ENCODE peak calls at places on chromosomes 3 and 15, in six cellular contexts. Y is left cardiac atrium, J is iPS-NIHi11, U is HFF-Myc, Z is T47D, L is A549. T is an unnamed sample.

GRCh38 chr15:73364070-73364469 is 4.7 kb downstream of the HCN4 start:
- DNase-seq in Y (no peak), J (no peak), U (no peak), Z (no peak), L (no peak), T (no peak)

GRCh38 chr3:127761101-127761802 is 61.1 kb downstream of the MGLL start:
- DNase-seq in Y (no peak), J (no peak), U (no peak), Z (no peak), L (no peak), T (no peak)

GRCh38 chr15:39211108-39211979 is 369.5 kb upstream of the THBS1 start:
- DNase-seq in Y (no peak), J (no peak), U (no peak), Z (no peak), L (no peak), T (peak; percentile 25)

GRCh38 chr3:126343675-126344074 is 13.5 kb downstream of the KLF15 start:
- DNase-seq in Y (no peak), J (no peak), U (no peak), Z (no peak), L (no peak), T (peak; percentile 20)

GRCh38 chr3:194046995-194047681 is 88.8 kb upstream of the HES1 start:
- DNase-seq in Y (peak; percentile 71), J (no peak), U (no peak), Z (peak; percentile 31), L (no peak), T (no peak)

GRCh38 chr3:169879013-169879412 is 9.3 kb upstream of the LRRC31 start:
- DNase-seq in Y (no peak), J (no peak), U (no peak), Z (no peak), L (no peak), T (no peak)

GRCh38 chr3:11641316-11641682 is 2.4 kb downstream of the VGLL4 start:
- DNase-seq in Y (no peak), J (no peak), U (peak; percentile 47), Z (no peak), L (peak; percentile 18), T (no peak)

GRCh38 chr3:109346770-109347295 is 9.5 kb upstream of the DPPA4 start:
- DNase-seq in Y (no peak), J (no peak), U (no peak), Z (no peak), L (no peak), T (no peak)

GRCh38 chr3:172659246-172660002 is 51.4 kb downstream of the NCEH1 start:
- DNase-seq in Y (no peak), J (no peak), U (no peak), Z (no peak), L (no peak), T (no peak)

GRCh38 chr3:190229632-190230424 is 92.4 kb downstream of the CLDN1 start:
- DNase-seq in Y (no peak), J (no peak), U (no peak), Z (peak; percentile 77), L (peak; percentile 3), T (no peak)

GRCh38 chr15:41491889-41492288 is 1.8 kb upstream of the ITPKA start:
- DNase-seq in Y (no peak), J (no peak), U (no peak), Z (no peak), L (no peak), T (no peak)

GRCh38 chr3:147945968-147946519 is 536.9 kb downstream of the ZIC1 start:
- DNase-seq in Y (peak; percentile 33), J (peak; percentile 32), U (peak; percentile 79), Z (peak; percentile 76), L (peak; percentile 47), T (peak; percentile 24)

GRCh38 chr3:78041486-78041885 is 1001.6 kb downstream of the ROBO2 start:
- DNase-seq in Y (no peak), J (no peak), U (no peak), Z (no peak), L (no peak), T (no peak)

GRCh38 chr15:57146394-57147140 is 228.1 kb downstream of the TCF12 start:
- DNase-seq in Y (no peak), J (peak; percentile 17), U (no peak), Z (peak; percentile 56), L (peak; percentile 14), T (no peak)

GRCh38 chr3:133531981-133532380 is 41.5 kb upstream of the CDV3 start:
- DNase-seq in Y (no peak), J (no peak), U (no peak), Z (no peak), L (no peak), T (no peak)

GRCh38 chr15:81945014-81945615 is 100.7 kb downstream of the MEX3B start:
- DNase-seq in Y (no peak), J (no peak), U (no peak), Z (no peak), L (no peak), T (no peak)

T was measured in Caco-2.